ENCODE peak calls at places on chromosomes 1 and 21, in four cellular contexts. W is heart left ventricle, C is endothelial cell of umbilical vein, H is HCT116. B is an unnamed sample.

GRCh38 chr1:242086093-242086492 is 87.2 kb upstream of the MAP1LC3C start:
- DNase-seq in W (no peak), C (no peak), H (no peak), B (no peak)

GRCh38 chr1:16441312-16441641 is 753 bp downstream of the NECAP2 start:
- DNase-seq in W (no peak), C (peak; percentile 46), H (no peak), B (no peak)

GRCh38 chr1:105337427-105337826 is 1587.7 kb downstream of the AMY1C start:
- DNase-seq in W (no peak), C (no peak), H (no peak), B (no peak)

GRCh38 chr1:15953294-15953771 is 22.6 kb downstream of the ZBTB17 start:
- DNase-seq in W (no peak), C (peak; percentile 32), H (no peak), B (no peak)

GRCh38 chr1:6519935-6520621 is 28.6 kb upstream of the PLEKHG5 start:
- DNase-seq in W (no peak), C (no peak), H (no peak), B (peak; percentile 72)

GRCh38 chr1:180181996-180182675 is 27.5 kb downstream of the QSOX1 start:
- DNase-seq in W (no peak), C (no peak), H (no peak), B (no peak)

GRCh38 chr1:119621714-119622113 is 26.4 kb downstream of the ZNF697 start:
- DNase-seq in W (no peak), C (no peak), H (no peak), B (no peak)

GRCh38 chr1:72186733-72187307 is 95.5 kb downstream of the NEGR1 start:
- DNase-seq in W (no peak), C (peak; percentile 51), H (no peak), B (no peak)

GRCh38 chr21:39197448-39197847 is 14.2 kb upstream of the PSMG1 start:
- DNase-seq in W (no peak), C (no peak), H (no peak), B (no peak)

GRCh38 chr1:212665241-212666115 is 34.2 kb downstream of the BATF3 start:
- DNase-seq in W (peak; percentile 91), C (peak; percentile 81), H (peak; percentile 68), B (peak; percentile 75)
- TF ChIP-seq POLR2A in W (no peak), C (no peak), H (no peak), B (peak; percentile 33)

GRCh38 chr1:2389644-2390043 is 1.7 kb downstream of the MORN1 start:
- DNase-seq in W (no peak), C (no peak), H (no peak), B (no peak)

GRCh38 chr1:2391034-2391384 is 345 bp downstream of the MORN1 start:
- DNase-seq in W (no peak), C (no peak), H (no peak), B (peak; percentile 55)

GRCh38 chr1:2385606-2386280 is 5.6 kb downstream of the MORN1 start:
- DNase-seq in W (peak; percentile 25), C (no peak), H (no peak), B (no peak)

GRCh38 chr1:2386636-2387611 is 4.4 kb downstream of the MORN1 start:
- DNase-seq in W (peak; percentile 21), C (no peak), H (no peak), B (no peak)

GRCh38 chr1:2388004-2388913 is 3.1 kb downstream of the MORN1 start:
- DNase-seq in W (peak; percentile 21), C (no peak), H (no peak), B (no peak)
- TF ChIP-seq POLR2A in W (no peak), C (no peak), H (no peak), B (no peak)

DNA sequence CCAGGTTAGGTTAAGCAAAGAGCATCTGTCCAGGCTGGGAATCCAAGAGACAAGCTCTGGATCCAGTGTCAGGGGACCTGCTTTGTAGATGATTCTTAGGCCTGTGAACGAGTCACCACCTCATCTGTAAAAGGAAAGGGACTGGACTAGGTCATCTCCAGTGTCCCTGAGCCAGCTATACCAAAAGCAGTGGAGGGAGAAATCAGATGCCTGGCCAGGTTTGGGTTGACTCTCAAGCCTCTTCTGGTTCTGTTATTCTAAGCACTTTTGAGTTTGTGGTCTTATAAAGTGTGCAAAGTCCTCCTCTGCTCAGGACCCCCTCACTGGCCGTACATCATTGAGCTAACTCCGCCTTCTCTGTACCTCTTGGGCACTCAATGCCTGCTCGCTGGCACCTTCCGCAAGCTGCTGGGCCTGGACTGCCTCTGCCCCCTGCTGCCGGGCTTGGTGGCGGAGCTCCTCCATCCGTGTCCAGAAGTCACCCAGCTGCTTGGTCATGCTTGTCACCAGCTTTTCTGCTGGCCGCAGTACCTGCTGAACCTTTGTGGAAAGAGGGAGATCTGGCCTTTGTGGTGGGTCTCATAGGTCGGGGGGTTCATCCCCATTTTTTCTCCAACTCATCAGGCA is 33.6 kb downstream of the CAMK1G start:
- DNase-seq in W (peak; percentile 35), C (no peak), H (no peak), B (no peak)
- TF ChIP-seq POLR2A in W (no peak), C (no peak), H (no peak), B (no peak)

DNA sequence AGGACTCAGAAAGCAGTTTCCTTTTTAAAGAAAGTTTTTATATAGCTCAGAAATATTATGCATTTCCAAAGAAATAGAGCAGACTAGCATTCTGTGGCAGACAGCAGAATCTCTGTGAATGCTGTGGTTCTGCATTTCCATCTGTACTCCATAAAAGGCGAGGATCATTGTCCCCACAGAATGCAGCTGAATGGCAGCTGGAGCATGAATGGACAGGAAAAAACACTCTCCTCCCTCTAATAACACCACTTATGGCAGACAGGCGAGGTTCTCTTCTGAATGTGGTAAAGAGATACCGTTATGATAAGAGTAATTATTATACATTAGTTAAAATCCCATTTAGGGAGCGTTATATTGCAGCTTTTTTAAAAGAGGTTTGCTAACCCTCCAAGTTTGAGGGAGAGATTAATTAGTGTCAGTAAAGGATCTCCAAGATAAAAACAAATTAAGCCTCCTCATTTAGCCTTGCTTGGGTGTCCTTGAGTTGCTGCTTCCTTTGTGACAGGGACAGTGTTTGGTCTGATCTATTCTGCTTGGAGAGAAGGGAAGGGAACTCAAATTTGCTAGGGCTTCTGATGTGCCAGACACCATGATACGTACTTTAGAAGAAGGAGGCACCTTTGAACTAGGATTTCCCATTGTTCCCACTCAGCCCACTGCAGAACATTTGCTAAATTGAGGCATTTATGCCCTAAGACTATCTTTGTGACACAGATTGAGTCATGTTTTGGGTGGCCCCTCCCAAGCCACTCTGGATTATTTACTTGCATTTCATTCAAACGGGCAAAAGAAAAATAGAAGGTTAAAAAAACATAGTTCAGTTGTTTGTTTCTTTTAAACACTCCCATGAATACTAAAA is 81.6 kb upstream of the WLS start:
- DNase-seq in W (no peak), C (peak; percentile 64), H (no peak), B (no peak)
- TF ChIP-seq POLR2A in W (no peak), C (no peak), H (no peak), B (no peak)

DNA sequence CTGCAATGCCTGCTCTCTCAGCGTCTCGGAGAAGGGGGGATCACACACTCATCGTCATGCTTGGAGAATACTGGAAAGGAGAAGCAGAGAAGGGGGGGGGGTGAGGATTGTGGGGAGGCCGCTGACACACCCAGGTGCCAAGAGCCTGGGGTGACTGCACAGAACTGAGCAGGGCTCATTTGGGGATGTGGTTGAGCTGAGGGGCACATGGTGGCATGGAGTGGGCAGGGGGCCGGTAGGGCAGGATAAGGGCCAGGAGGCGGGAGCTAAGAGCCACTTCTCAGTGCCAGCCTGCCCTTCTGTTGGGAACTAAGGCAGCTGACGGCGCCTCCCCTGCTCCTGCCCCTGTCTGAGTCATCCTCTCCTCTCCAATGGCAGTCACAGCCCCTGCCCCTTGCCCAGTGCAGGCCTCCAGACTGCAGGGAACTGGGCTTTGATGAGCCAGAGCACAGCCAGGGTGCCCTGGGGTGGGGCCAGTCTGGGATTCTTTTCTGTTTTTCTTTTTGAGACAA is 27.2 kb downstream of the MRPL37 start:
- DNase-seq in W (no peak), C (no peak), H (peak; percentile 48), B (peak; percentile 95)
- TF ChIP-seq POLR2A in W (no peak), C (no peak), H (no peak), B (no peak)

GRCh38 chr1:205918955-205919746 is 24.1 kb downstream of the SLC26A9 start:
- DNase-seq in W (peak; percentile 85), C (peak; percentile 85), H (peak; percentile 74), B (peak; percentile 56)
- TF ChIP-seq POLR2A in W (no peak), C (no peak), H (no peak), B (no peak)

GRCh38 chr1:21314797-21315396 is 24.6 kb upstream of the ECE1 start:
- DNase-seq in W (no peak), C (no peak), H (no peak), B (no peak)

GRCh38 chr1:21318714-21319159 is 28.5 kb upstream of the ECE1 start:
- DNase-seq in W (peak; percentile 95), C (no peak), H (no peak), B (no peak)

GRCh38 chr1:21317690-21318043 is 27.4 kb upstream of the ECE1 start:
- DNase-seq in W (no peak), C (no peak), H (no peak), B (no peak)

GRCh38 chr1:21318057-21318713 is 27.9 kb upstream of the ECE1 start:
- DNase-seq in W (no peak), C (no peak), H (no peak), B (no peak)

GRCh38 chr1:21317035-21317689 is 26.9 kb upstream of the ECE1 start:
- DNase-seq in W (peak; percentile 87), C (no peak), H (no peak), B (no peak)
- TF ChIP-seq POLR2A in W (no peak), C (no peak), H (no peak), B (no peak)

DNA sequence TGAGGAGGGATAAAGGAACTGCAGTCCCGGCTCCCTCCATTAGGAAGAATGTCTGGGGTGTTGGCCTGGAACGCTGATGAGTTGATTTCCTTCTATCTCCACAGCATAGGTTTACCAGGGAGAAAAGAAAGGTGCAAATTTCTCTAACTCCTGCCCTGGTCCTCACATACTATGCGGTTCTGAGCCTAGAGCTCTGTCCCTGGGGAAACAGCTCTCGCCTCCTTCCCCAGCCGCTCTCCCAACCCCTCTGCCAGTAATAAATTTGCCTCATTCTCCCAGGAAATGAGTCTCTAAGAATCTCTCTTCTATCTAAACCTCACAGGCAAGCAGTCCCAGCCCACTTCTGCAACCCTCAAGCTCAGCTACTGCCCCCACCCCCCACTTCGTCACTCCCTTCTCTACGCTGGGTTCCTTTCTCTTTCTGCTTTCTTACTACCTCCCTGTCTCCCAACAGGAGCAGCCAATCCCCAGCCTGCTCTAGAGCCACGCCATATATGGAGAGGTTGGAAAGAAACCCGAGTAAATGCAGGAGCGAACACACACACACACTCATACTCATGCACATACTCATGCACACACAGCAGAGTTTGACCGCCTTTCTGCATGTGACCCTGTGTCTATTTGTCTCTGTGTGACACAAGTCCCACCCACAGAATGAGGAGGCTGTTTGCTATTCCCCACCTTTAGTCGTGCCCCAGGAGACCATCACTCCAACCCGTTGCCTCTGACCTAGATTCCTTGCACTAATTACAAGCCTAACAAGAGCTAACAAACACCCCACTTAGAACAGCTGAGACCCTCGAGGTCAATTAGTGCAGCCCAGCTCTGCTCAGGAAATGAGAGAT is 13.4 kb downstream of the PLEKHO1 start:
- DNase-seq in W (peak; percentile 88), C (peak; percentile 93), H (no peak), B (peak; percentile 86)
- TF ChIP-seq POLR2A in W (no peak), C (peak; percentile 25), H (no peak), B (peak; percentile 16)

GRCh38 chr1:53326088-53326597 is 1.7 kb downstream of the LRP8 start:
- DNase-seq in W (peak; percentile 88), C (peak; percentile 81), H (peak; percentile 85), B (peak; percentile 98)
- TF ChIP-seq POLR2A in W (no peak), C (peak; percentile 76), H (no peak), B (peak; percentile 47)